ENCODE peak calls at places on chromosomes 7 and 10, in nine cellular contexts. N is suprapubic skin, E is MG63, D is BJ, O is brain microvascular endothelial cell, H is body of pancreas, K is H1, X is ascending aorta, W is GM12878. J is an unnamed sample.

GRCh38 chr10:133196936-133197758 is 32.9 kb upstream of the UTF1 start:
- DNase-seq in N (no peak), E (no peak), D (no peak), O (no peak), H (no peak), K (no peak), X (no peak), W (no peak), J (no peak)

GRCh38 chr10:123835575-123835974 is 56.0 kb downstream of the CPXM2 start:
- DNase-seq in N (no peak), E (no peak), D (no peak), O (no peak), H (no peak), K (no peak), X (no peak), W (peak; percentile 61), J (no peak)

GRCh38 chr7:97732567-97733275 is 835 bp downstream of the TAC1 start:
- DNase-seq in N (no peak), E (no peak), D (no peak), O (no peak), H (no peak), K (no peak), X (no peak), W (no peak), J (no peak)

GRCh38 chr10:71712572-71713134 is 6.9 kb downstream of the C10orf105 start:
- DNase-seq in N (no peak), E (no peak), D (no peak), O (no peak), H (no peak), K (no peak), X (no peak), W (no peak), J (no peak)

GRCh38 chr7:115008465-115009114 is 86.7 kb downstream of the MDFIC start:
- DNase-seq in N (no peak), E (peak; percentile 78), D (no peak), O (peak; percentile 72), H (peak; percentile 65), K (no peak), X (peak; percentile 78), W (no peak), J (no peak)

GRCh38 chr10:101155896-101156295 is 24.8 kb downstream of the TLX1 start:
- DNase-seq in N (no peak), E (no peak), D (no peak), O (no peak), H (no peak), K (no peak), X (no peak), W (no peak), J (no peak)

GRCh38 chr7:139246494-139246893 is 15.5 kb downstream of the UBN2 start:
- DNase-seq in N (no peak), E (no peak), D (no peak), O (no peak), H (no peak), K (no peak), X (no peak), W (no peak), J (no peak)

GRCh38 chr7:40015790-40016296 is 65.8 kb downstream of the CDK13 start:
- DNase-seq in N (no peak), E (peak; percentile 15), D (no peak), O (peak; percentile 11), H (peak; percentile 32), K (no peak), X (no peak), W (peak; percentile 62), J (peak; percentile 66)

GRCh38 chr7:66105263-66105748 is 9.3 kb upstream of the CRCP start:
- DNase-seq in N (no peak), E (no peak), D (no peak), O (no peak), H (no peak), K (no peak), X (no peak), W (no peak), J (no peak)

GRCh38 chr7:66099232-66099550 is 15.5 kb upstream of the CRCP start:
- DNase-seq in N (no peak), E (peak; percentile 9), D (no peak), O (no peak), H (no peak), K (no peak), X (no peak), W (no peak), J (no peak)

GRCh38 chr7:66095010-66095409 is 19.4 kb downstream of the ASL start:
- DNase-seq in N (no peak), E (no peak), D (no peak), O (no peak), H (no peak), K (no peak), X (no peak), W (no peak), J (no peak)

GRCh38 chr7:66099551-66100407 is 14.9 kb upstream of the CRCP start:
- DNase-seq in N (peak; percentile 83), E (peak; percentile 80), D (peak; percentile 61), O (peak; percentile 74), H (peak; percentile 92), K (peak; percentile 51), X (peak; percentile 88), W (no peak), J (peak; percentile 95)

GRCh38 chr7:66100408-66101050 is 14.1 kb upstream of the CRCP start:
- DNase-seq in N (no peak), E (no peak), D (no peak), O (no peak), H (no peak), K (no peak), X (no peak), W (no peak), J (no peak)
- H3K4me3 ChIP-seq in N (peak overlapping the region; percentile 46), E (peak overlapping the region; percentile 44), D (peak overlapping the region; percentile 32), O (peak overlapping the region; percentile 44), H (no peak overlapping the region), K (no peak overlapping the region), X (peak overlapping the region; percentile 60), W (no peak overlapping the region), J (no peak overlapping the region)

DNA sequence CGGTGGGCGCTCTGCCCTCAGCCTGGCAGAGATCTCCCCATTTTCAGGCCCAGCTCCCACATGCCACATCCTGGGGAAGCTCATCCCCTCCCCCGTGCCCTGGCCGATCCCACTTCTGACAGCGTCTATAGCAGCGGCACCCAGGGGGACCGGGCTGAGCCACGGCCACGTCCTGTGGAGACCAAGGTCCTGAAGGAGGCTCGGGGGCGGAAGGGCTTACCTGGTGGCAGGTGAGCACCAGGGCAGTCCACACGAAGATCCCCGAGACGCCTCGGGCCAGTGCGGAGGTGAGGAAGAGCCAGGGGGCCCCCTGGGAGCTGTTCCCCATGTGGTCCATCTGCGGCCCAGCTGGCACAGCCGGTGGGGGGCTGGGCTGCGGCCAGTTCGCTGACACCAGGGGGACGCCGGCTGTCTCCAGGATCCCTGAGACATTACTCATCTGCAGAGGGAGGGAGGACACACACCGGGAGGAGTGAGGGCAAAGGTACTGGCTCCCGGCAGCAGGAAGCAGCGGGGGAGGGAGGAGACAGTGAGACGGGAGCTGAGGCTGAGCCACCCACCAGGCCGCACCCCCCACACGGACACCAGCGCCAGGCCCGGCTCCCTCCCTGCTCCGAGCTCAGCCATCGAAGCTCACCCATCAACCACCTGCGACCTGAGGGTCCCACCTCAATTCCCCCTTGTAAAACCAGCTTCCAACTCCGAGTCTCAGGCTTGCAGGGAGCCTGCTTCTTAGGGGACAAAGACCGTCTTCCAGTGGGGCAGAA is 776 bp downstream of the TMEM184A start:
- DNase-seq in N (no peak), E (peak; percentile 48), D (peak; percentile 65), O (peak; percentile 65), H (peak; percentile 89), K (no peak), X (no peak), W (no peak), J (peak; percentile 22)
- H3K4me3 ChIP-seq in N (no peak overlapping the region), E (no peak overlapping the region), D (no peak overlapping the region), O (no peak overlapping the region), H (peak overlapping the region; percentile 27), K (no peak overlapping the region), X (no peak overlapping the region), W (no peak overlapping the region), J (no peak overlapping the region)

GRCh38 chr7:27156508-27156898 is at the start of gene HOXA7:
- DNase-seq in N (peak; percentile 93), E (peak; percentile 86), D (no peak), O (no peak), H (peak; percentile 2), K (no peak), X (peak; percentile 80), W (no peak), J (no peak)

GRCh38 chr7:27154369-27154768 is 2.0 kb upstream of the HOXA3 start:
- DNase-seq in N (peak; percentile 76), E (no peak), D (no peak), O (no peak), H (peak; percentile 1), K (no peak), X (peak; percentile 41), W (no peak), J (no peak)

GRCh38 chr7:27154901-27155815 is 1.3 kb downstream of the HOXA7 start:
- DNase-seq in N (peak; percentile 77), E (no peak), D (no peak), O (no peak), H (peak; percentile 1), K (no peak), X (peak; percentile 64), W (no peak), J (no peak)

GRCh38 chr7:27156901-27157716 is 634 bp upstream of the HOXA7 start:
- DNase-seq in N (peak; percentile 74), E (no peak), D (no peak), O (no peak), H (peak; percentile 2), K (no peak), X (peak; percentile 64), W (no peak), J (no peak)

DNA sequence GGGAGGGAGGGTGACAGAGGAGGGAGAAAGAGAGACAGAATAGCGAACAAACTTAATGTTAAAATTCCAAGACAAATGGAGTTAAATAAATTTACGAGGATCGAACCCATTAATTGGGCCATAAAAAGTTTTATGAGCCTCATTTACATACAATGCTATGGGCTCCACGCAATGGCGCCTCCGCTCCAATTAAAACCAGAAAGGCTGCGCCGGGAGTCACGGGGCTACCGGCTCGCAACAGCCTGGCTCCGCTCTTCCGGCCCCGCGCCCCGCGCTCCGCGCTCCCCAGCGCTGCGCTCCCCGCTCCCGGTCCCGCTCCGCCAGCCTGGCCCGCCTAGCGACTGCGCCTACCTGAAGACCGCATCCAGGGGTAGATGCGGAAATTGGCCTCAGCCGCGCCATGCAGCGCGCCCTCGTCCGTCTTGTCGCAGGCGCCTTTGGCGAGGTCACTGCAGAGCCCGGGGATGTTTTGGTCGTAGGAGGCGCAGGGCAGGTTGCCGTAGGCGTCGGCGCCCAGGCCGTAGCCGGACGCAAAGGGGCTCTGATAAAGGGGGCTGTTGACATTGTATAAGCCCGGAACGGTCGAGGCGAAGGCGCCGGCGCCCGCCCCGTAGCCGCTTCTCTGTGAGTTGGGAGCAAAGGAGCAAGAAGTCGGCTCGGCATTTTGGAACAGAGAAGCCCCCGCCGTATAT is 513 bp downstream of the HOXA7 start:
- DNase-seq in N (peak; percentile 82), E (peak; percentile 47), D (no peak), O (no peak), H (peak; percentile 1), K (no peak), X (peak; percentile 65), W (no peak), J (no peak)
- H3K4me3 ChIP-seq in N (peak overlapping the region; percentile 84), E (peak overlapping the region; percentile 83), D (peak overlapping the region; percentile 74), O (no peak overlapping the region), H (no peak overlapping the region), K (peak overlapping the region; percentile 30), X (peak overlapping the region; percentile 82), W (no peak overlapping the region), J (no peak overlapping the region)

GRCh38 chr7:130994378-130995115 is 260.5 kb upstream of the KLF14 start:
- DNase-seq in N (no peak), E (no peak), D (no peak), O (no peak), H (peak; percentile 77), K (no peak), X (peak; percentile 74), W (no peak), J (no peak)

GRCh38 chr7:130996205-130996840 is 262.3 kb upstream of the KLF14 start:
- DNase-seq in N (no peak), E (no peak), D (no peak), O (no peak), H (peak; percentile 42), K (no peak), X (no peak), W (no peak), J (no peak)

GRCh38 chr7:130998993-130999602 is 265.1 kb upstream of the KLF14 start:
- DNase-seq in N (no peak), E (no peak), D (no peak), O (no peak), H (no peak), K (no peak), X (no peak), W (no peak), J (no peak)

GRCh38 chr7:130995252-130996081 is 261.5 kb upstream of the KLF14 start:
- DNase-seq in N (no peak), E (no peak), D (no peak), O (no peak), H (peak; percentile 79), K (no peak), X (no peak), W (no peak), J (no peak)

GRCh38 chr7:130996841-130997231 is 262.8 kb upstream of the KLF14 start:
- DNase-seq in N (no peak), E (peak; percentile 43), D (no peak), O (peak; percentile 34), H (peak; percentile 85), K (no peak), X (no peak), W (no peak), J (no peak)
- H3K4me3 ChIP-seq in N (peak overlapping the region; percentile 11), E (no peak overlapping the region), D (no peak overlapping the region), O (no peak overlapping the region), H (no peak overlapping the region), K (no peak overlapping the region), X (peak overlapping the region; percentile 11), W (no peak overlapping the region), J (no peak overlapping the region)

J was measured in cardiac muscle cell.